ENCODE peak calls at places on chromosomes 7 and 10, in six cellular contexts. O is activated T-cell treated with anti-CD3 and anti-CD28 coated beads, Interleukin-2, amount 50 U/mL, for 72 hours; V is NCI-H187; A is NCI-H2029; D is lung; R is left ventricle myocardium inferior. W is an unnamed sample.

GRCh38 chr10:110764793-110765512 is 106.8 kb upstream of the PDCD4 start:
- DNase-seq in O (no peak), V (peak; percentile 10), A (no peak), D (peak; percentile 44), R (no peak), W (no peak)

GRCh38 chr10:16392661-16393060 is 44.1 kb upstream of the PTER start:
- DNase-seq in O (no peak), V (no peak), A (no peak), D (no peak), R (no peak), W (no peak)

GRCh38 chr10:105197960-105198359 is 556.9 kb downstream of the SORCS3 start:
- DNase-seq in O (no peak), V (no peak), A (no peak), D (no peak), R (no peak), W (no peak)

GRCh38 chr10:119655566-119656001 is 4.4 kb downstream of the BAG3 start:
- DNase-seq in O (peak; percentile 60), V (no peak), A (no peak), D (no peak), R (peak; percentile 46), W (no peak)

GRCh38 chr7:33888206-33888605 is 17.1 kb upstream of the BMPER start:
- DNase-seq in O (no peak), V (no peak), A (no peak), D (no peak), R (no peak), W (no peak)

GRCh38 chr10:48390933-48391845 is 84.7 kb downstream of the MAPK8 start:
- DNase-seq in O (no peak), V (no peak), A (no peak), D (no peak), R (no peak), W (no peak)

GRCh38 chr7:44305564-44306507 is 19.6 kb downstream of the CAMK2B start:
- DNase-seq in O (no peak), V (no peak), A (no peak), D (peak; percentile 24), R (no peak), W (peak; percentile 31)

GRCh38 chr7:44375926-44376342 is 50.5 kb upstream of the CAMK2B start:
- DNase-seq in O (no peak), V (no peak), A (no peak), D (peak; percentile 21), R (no peak), W (no peak)

GRCh38 chr10:83522456-83522855 is 616.9 kb upstream of the GHITM start:
- DNase-seq in O (no peak), V (no peak), A (no peak), D (no peak), R (no peak), W (no peak)

GRCh38 chr7:28093617-28094232 is 86.9 kb downstream of the JAZF1 start:
- DNase-seq in O (peak; percentile 65), V (peak; percentile 21), A (peak; percentile 50), D (peak; percentile 60), R (peak; percentile 49), W (peak; percentile 46)

GRCh38 chr10:115830260-115830970 is 442.6 kb downstream of the GFRA1 start:
- DNase-seq in O (no peak), V (no peak), A (no peak), D (no peak), R (no peak), W (no peak)

GRCh38 chr10:123229927-123230630 is 75.9 kb downstream of the BUB3 start:
- DNase-seq in O (no peak), V (no peak), A (no peak), D (no peak), R (no peak), W (no peak)

GRCh38 chr7:137626469-137627067 is 220.2 kb downstream of the DGKI start:
- DNase-seq in O (peak; percentile 42), V (peak; percentile 4), A (peak; percentile 28), D (peak; percentile 45), R (no peak), W (peak; percentile 52)